ENCODE peak calls at places on chromosome 16, in ten cellular contexts. B is A549, T is CD14-positive monocyte, S is D721Med, W is lower leg skin, V is K562, X is tibial artery, C is cardiac fibroblast, Y is GM12865, D is right atrium auricular region. O is an unnamed sample.

GRCh38 chr16:70779361-70779760 is 21.6 kb downstream of the VAC14 start:
- DNase-seq in B (no peak), Y (no peak), W (no peak), T (no peak), S (no peak), X (no peak), D (no peak), V (no peak), C (no peak), O (no peak)

GRCh38 chr16:23026777-23027362 is 122.4 kb downstream of the USP31 start:
- DNase-seq in V (no peak), B (peak; percentile 23), Y (peak; percentile 3), D (no peak), C (peak; percentile 21), S (no peak), X (no peak), T (no peak), W (no peak), O (no peak)

GRCh38 chr16:70749006-70749678 is 51.8 kb downstream of the VAC14 start:
- DNase-seq in W (no peak), X (no peak), V (no peak), T (no peak), B (no peak), C (no peak), D (no peak), Y (no peak), S (no peak), O (no peak)

GRCh38 chr16:85152414-85153030 is 40.2 kb upstream of the CIBAR2 start:
- DNase-seq in W (no peak), C (no peak), X (no peak), Y (peak; percentile 50), S (no peak), T (no peak), B (no peak), V (no peak), D (no peak), O (no peak)

GRCh38 chr16:30615358-30616076 is 5.3 kb upstream of the ZNF689 start:
- DNase-seq in T (peak; percentile 77), V (peak; percentile 29), S (peak; percentile 65), X (no peak), W (no peak), B (peak; percentile 84), D (no peak), C (peak; percentile 50), Y (peak; percentile 80), O (peak; percentile 49)

GRCh38 chr16:79639576-79640311 is 39.2 kb upstream of the MAF start:
- DNase-seq in S (no peak), W (peak; percentile 54), B (peak; percentile 74), D (no peak), V (no peak), C (no peak), X (no peak), Y (no peak), T (no peak), O (no peak)

GRCh38 chr16:8848231-8848938 is 20.4 kb downstream of the CARHSP1 start:
- DNase-seq in C (no peak), Y (no peak), V (no peak), S (no peak), W (no peak), B (no peak), D (no peak), X (peak; percentile 60), T (no peak), O (no peak)

GRCh38 chr16:85829751-85830445 is 30.4 kb downstream of the COX4I1 start:
- DNase-seq in C (no peak), Y (no peak), X (peak; percentile 80), T (peak; percentile 72), B (no peak), V (no peak), S (no peak), D (no peak), W (no peak), O (no peak)

GRCh38 chr16:4270091-4270490 is 2.7 kb downstream of the TFAP4 start:
- DNase-seq in Y (no peak), C (no peak), S (no peak), D (no peak), V (no peak), W (no peak), B (no peak), T (no peak), X (no peak), O (no peak)

GRCh38 chr16:4273858-4274291 is 1.1 kb upstream of the TFAP4 start:
- DNase-seq in Y (peak; percentile 70), S (no peak), W (peak; percentile 48), B (peak; percentile 82), T (no peak), D (peak; percentile 71), V (no peak), X (peak; percentile 78), C (peak; percentile 47), O (peak; percentile 66)

GRCh38 chr16:4270595-4270994 is 2.2 kb downstream of the TFAP4 start:
- DNase-seq in S (no peak), D (no peak), V (no peak), X (no peak), B (no peak), T (no peak), W (no peak), C (no peak), Y (no peak), O (no peak)

GRCh38 chr16:4272114-4272954 is 489 bp downstream of the TFAP4 start:
- DNase-seq in Y (peak; percentile 59), X (peak; percentile 81), W (no peak), V (peak; percentile 59), T (no peak), B (peak; percentile 60), C (peak; percentile 37), S (no peak), D (no peak), O (peak; percentile 80)

DNA sequence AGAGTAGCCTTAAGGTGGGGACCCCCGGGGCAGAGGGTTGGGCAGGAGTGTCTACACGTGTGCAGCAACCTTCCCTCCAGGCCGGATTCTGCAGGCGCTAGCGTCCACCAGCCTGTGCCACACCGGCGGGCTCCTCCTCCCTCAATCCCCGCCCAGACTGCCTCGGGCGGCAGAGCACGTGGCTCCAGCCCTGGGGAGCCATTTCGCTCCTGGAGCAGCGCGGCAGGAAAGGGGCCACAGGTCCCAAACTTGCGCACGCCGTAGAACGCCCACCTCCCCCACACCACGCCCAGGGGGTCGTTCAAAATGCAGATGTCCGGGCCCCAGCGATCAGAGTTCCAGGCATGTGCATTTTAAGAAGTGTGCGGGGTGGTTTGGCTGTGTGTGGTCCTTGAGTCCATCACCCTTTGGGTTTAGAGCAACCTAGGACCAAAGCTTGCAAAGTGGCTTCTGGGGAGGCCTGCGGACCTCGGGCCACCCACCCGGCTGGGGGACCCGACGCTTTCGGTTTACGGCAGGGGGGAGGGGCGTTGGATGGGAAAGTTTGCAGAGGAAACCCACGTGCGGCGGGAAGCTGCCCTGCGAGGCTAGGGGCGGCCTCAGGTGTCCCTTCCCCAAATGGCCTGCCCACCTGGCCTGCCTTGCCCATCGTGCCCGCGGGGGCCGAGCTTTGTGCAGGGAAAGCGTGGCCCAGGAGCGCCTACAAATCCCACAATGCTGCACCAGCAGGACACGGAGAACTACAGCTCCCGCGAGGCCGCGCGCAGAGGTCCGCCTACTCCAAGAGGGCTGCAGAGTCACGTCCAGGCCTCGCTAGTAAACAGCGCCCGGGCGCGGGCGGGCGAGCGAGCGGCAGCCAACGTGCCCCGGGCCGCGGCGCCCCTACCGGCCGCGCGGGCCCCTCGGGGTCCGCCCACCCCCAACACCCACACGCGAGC is 1.4 kb downstream of the TFAP4 start:
- DNase-seq in W (peak; percentile 91), C (peak; percentile 93), V (peak; percentile 88), S (peak; percentile 83), B (peak; percentile 96), X (peak; percentile 95), D (peak; percentile 93), Y (peak; percentile 96), T (peak; percentile 87), O (peak; percentile 95)
- TF ChIP-seq CTCF in W (no peak), C (no peak), V (peak; percentile 81), S (peak; percentile 16), B (peak; percentile 16), X (no peak), D (no peak), Y (no peak), T (no peak), O (peak; percentile 2)

DNA sequence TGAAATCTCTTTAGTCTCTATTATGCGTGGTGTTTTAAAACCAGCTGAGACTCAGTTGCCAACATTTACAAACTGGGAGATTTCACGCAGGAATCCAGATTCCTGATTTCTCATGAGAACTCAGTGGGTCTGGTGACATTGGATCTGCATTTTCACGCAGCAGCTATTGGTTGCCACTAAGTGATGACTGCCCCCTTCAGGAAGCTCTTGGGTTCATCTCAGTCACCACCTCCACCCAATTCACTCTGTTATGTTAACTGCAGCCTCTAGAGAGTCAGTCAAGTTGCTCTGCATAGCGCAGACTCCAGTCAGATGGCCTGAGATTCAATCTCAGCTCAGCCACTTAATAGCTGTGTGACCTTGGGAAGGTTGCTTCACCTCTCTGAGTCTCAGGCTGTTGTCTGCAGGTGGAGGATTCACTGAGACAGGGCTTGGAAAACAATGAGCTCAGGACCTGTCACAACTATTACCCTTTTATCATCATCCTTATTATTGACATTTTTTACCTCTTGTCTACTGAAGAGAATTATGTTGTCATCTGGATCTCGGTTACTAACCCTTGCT is 6.4 kb downstream of the SHISA9 start:
- DNase-seq in C (no peak), W (no peak), Y (peak; percentile 33), X (no peak), D (no peak), T (no peak), B (peak; percentile 40), V (peak; percentile 24), S (no peak), O (no peak)
- TF ChIP-seq CTCF in C (no peak), W (no peak), Y (peak; percentile 35), X (no peak), D (no peak), T (no peak), B (peak; percentile 24), V (peak; percentile 47), S (no peak), O (peak; percentile 3)

GRCh38 chr16:57982345-57982744 is 11.4 kb upstream of the CNGB1 start:
- DNase-seq in Y (no peak), W (no peak), T (no peak), C (no peak), X (no peak), V (no peak), S (no peak), B (no peak), D (no peak), O (no peak)

GRCh38 chr16:57981636-57982035 is 10.7 kb upstream of the CNGB1 start:
- DNase-seq in S (no peak), C (no peak), B (no peak), Y (peak; percentile 41), X (no peak), D (no peak), T (no peak), V (no peak), W (no peak), O (no peak)

GRCh38 chr16:57979006-57979585 is 8.2 kb upstream of the CNGB1 start:
- DNase-seq in D (no peak), C (no peak), Y (no peak), X (no peak), V (no peak), T (no peak), W (no peak), S (no peak), B (no peak), O (no peak)

GRCh38 chr16:57976331-57976796 is 5.4 kb upstream of the CNGB1 start:
- DNase-seq in T (no peak), Y (no peak), W (no peak), X (no peak), S (no peak), D (no peak), V (peak; percentile 96), B (no peak), C (no peak), O (no peak)

DNA sequence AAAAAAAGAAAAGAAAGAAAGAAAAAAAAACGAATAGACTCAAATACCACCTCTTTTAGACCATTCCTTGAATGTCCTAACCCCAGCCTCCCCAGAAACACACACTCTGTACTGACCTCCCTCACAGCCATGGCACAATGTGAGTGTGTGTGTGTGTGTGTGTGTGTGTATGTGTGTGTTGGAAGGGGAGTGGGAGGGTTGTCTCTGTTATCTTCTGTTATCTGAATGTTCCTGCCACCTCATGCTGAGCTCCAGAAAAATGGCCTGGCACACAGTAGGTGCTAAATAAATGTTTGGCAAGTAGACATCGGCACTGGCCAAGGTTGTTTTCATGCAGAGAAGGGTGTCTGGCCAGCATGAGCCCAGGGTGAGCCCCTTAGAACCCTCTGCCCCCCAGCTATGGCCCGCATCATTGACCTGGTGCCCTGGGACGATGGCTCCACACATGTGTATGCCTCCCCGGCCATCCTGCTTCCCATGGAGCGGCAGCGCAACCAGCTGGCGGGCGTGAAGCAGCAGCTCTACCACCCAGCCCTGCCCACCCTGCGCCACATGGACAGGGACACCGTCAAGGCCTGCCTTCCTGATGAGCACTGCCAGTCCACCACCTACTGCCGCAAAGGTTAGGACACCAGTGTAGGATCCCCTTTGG is 6.6 kb upstream of the CNGB1 start:
- DNase-seq in C (no peak), X (no peak), V (peak; percentile 39), T (no peak), B (peak; percentile 61), Y (no peak), W (no peak), S (no peak), D (no peak), O (no peak)
- TF ChIP-seq CTCF in C (no peak), X (no peak), V (peak; percentile 41), T (no peak), B (peak; percentile 17), Y (peak; percentile 19), W (no peak), S (no peak), D (no peak), O (no peak)

DNA sequence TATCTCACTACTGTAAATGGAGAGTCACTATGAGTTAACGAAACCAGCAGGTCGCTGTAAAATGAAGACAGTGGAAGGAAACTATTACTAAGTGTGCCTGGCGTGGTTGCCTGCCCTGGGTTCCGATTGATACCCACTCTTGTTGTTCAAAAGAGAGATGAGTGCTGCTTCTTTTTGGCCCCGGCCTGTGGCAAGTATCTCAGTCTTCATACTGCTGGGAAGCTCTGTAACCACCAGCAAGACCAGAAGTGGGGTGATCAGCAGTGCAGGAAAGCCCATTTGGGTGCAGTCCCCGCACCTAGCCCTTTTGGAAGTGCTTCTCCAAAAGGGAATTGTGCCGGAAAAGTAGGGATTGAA is 104.5 kb downstream of the SNX29 start:
- DNase-seq in T (no peak), Y (no peak), S (no peak), X (no peak), D (no peak), C (no peak), V (no peak), B (no peak), W (no peak), O (no peak)
- TF ChIP-seq CTCF in T (no peak), Y (no peak), S (no peak), X (no peak), D (no peak), C (no peak), V (no peak), B (no peak), W (no peak), O (no peak)